ENCODE peak calls at places on chromosomes 7 and 10, in five cellular contexts. One of them, this sample, is unnamed.

GRCh38 chr7:23135765-23136164 is 30.2 kb downstream of the KLHL7 start:
- DNase-seq in OCI-LY7: no peak
- DNase-seq in GM12865: no peak
- DNase-seq in kidney epithelial cell: no peak
- DNase-seq in BJ: no peak
- DNase-seq in this sample: no peak

GRCh38 chr7:128017880-128018845 is 13.1 kb downstream of the LRRC4 start:
- DNase-seq in OCI-LY7: no peak
- DNase-seq in GM12865: no peak
- DNase-seq in kidney epithelial cell: peak; percentile 52
- DNase-seq in BJ: no peak
- DNase-seq in this sample: no peak

GRCh38 chr10:51006686-51007085 is 67.6 kb upstream of the PRKG1 start:
- DNase-seq in OCI-LY7: no peak
- DNase-seq in GM12865: no peak
- DNase-seq in kidney epithelial cell: no peak
- DNase-seq in BJ: no peak
- DNase-seq in this sample: no peak

GRCh38 chr7:137715546-137715945 is 131.2 kb downstream of the DGKI start:
- DNase-seq in OCI-LY7: no peak
- DNase-seq in GM12865: no peak
- DNase-seq in kidney epithelial cell: no peak
- DNase-seq in BJ: no peak
- DNase-seq in this sample: no peak

GRCh38 chr10:121415017-121415416 is 183.2 kb downstream of the FGFR2 start:
- DNase-seq in OCI-LY7: no peak
- DNase-seq in GM12865: no peak
- DNase-seq in kidney epithelial cell: no peak
- DNase-seq in BJ: no peak
- DNase-seq in this sample: no peak

GRCh38 chr10:72943498-72944234 is 10.9 kb downstream of the PLA2G12B start:
- DNase-seq in OCI-LY7: no peak
- DNase-seq in GM12865: no peak
- DNase-seq in kidney epithelial cell: no peak
- DNase-seq in BJ: no peak
- DNase-seq in this sample: no peak

GRCh38 chr10:88512599-88512998 is 70.5 kb downstream of the RNLS start:
- DNase-seq in OCI-LY7: no peak
- DNase-seq in GM12865: no peak
- DNase-seq in kidney epithelial cell: no peak
- DNase-seq in BJ: no peak
- DNase-seq in this sample: no peak

GRCh38 chr10:118204292-118204943 is 137.7 kb downstream of the FAM204A start:
- DNase-seq in OCI-LY7: no peak
- DNase-seq in GM12865: no peak
- DNase-seq in kidney epithelial cell: no peak
- DNase-seq in BJ: no peak
- DNase-seq in this sample: no peak

GRCh38 chr7:81603-82342 is 110.6 kb upstream of the FAM20C start:
- DNase-seq in OCI-LY7: no peak
- DNase-seq in GM12865: no peak
- DNase-seq in kidney epithelial cell: no peak
- DNase-seq in BJ: no peak
- DNase-seq in this sample: no peak

GRCh38 chr7:91864070-91864469 is 16.4 kb downstream of the MTERF1 start:
- DNase-seq in OCI-LY7: no peak
- DNase-seq in GM12865: no peak
- DNase-seq in kidney epithelial cell: no peak
- DNase-seq in BJ: no peak
- DNase-seq in this sample: no peak

GRCh38 chr10:3719024-3719843 is 65.8 kb downstream of the KLF6 start:
- DNase-seq in OCI-LY7: no peak
- DNase-seq in GM12865: no peak
- DNase-seq in kidney epithelial cell: no peak
- DNase-seq in BJ: no peak
- DNase-seq in this sample: no peak

GRCh38 chr10:121610798-121611325 is 12.6 kb upstream of the FGFR2 start:
- DNase-seq in OCI-LY7: no peak
- DNase-seq in GM12865: no peak
- DNase-seq in kidney epithelial cell: no peak
- DNase-seq in BJ: no peak
- DNase-seq in this sample: peak; percentile 81

GRCh38 chr7:79406371-79406770 is 47.1 kb downstream of the MAGI2 start:
- DNase-seq in OCI-LY7: no peak
- DNase-seq in GM12865: no peak
- DNase-seq in kidney epithelial cell: no peak
- DNase-seq in BJ: no peak
- DNase-seq in this sample: no peak

GRCh38 chr7:79401254-79401653 is 52.2 kb downstream of the MAGI2 start:
- DNase-seq in OCI-LY7: no peak
- DNase-seq in GM12865: no peak
- DNase-seq in kidney epithelial cell: no peak
- DNase-seq in BJ: no peak
- DNase-seq in this sample: no peak

GRCh38 chr7:79405368-79405767 is 48.1 kb downstream of the MAGI2 start:
- DNase-seq in OCI-LY7: no peak
- DNase-seq in GM12865: no peak
- DNase-seq in kidney epithelial cell: no peak
- DNase-seq in BJ: no peak
- DNase-seq in this sample: no peak

GRCh38 chr7:79403879-79404278 is 49.6 kb downstream of the MAGI2 start:
- DNase-seq in OCI-LY7: no peak
- DNase-seq in GM12865: no peak
- DNase-seq in kidney epithelial cell: no peak
- DNase-seq in BJ: no peak
- DNase-seq in this sample: no peak

DNA sequence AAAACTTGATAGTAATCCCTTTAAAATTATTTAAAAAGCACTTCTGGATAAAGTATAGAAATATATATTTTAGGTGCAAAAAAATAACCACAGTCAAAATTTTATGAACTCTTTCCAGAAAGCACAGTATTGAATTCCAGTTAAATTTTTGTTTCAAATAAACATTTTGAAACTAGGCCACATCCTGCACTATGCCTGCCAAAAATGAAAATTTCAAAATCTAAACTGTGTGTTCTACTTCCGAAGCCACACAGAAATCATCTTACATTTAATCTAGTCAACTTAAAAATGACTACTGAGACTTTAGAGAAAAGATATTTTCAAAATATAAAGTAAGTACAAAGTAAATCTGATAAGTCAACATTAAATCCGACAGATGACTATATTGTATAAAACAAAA is 50.0 kb downstream of the MAGI2 start:
- DNase-seq in OCI-LY7: no peak
- DNase-seq in GM12865: no peak
- DNase-seq in kidney epithelial cell: no peak
- DNase-seq in BJ: no peak
- DNase-seq in this sample: no peak
- H3K4me3 ChIP-seq in OCI-LY7: no peak overlapping the region
- H3K4me3 ChIP-seq in GM12865: no peak overlapping the region
- H3K4me3 ChIP-seq in kidney epithelial cell: no peak overlapping the region
- H3K4me3 ChIP-seq in BJ: no peak overlapping the region
- H3K4me3 ChIP-seq in this sample: no peak overlapping the region

DNA sequence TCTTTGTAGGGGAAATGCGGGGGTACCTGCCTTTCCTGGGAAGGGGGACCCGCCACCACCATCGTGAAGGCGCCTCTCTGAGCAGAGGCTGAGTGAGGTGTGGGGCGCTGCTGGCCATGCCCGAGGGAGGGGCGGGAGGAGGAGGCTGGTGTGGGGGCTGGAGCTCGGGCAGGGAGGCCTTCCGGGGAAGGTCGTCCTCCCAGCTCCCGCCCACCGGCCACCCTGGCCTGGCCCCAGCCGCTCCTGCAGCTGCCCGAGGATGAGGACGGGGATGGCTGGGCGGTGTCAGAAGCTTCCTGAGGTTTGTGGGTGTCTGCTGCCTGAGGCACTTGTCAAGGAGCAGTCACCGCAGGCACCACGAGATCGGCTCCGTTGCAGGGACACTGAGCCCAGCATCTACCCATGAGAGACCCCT is 11.4 kb downstream of the PWWP2B start:
- DNase-seq in OCI-LY7: no peak
- DNase-seq in GM12865: no peak
- DNase-seq in kidney epithelial cell: no peak
- DNase-seq in BJ: no peak
- DNase-seq in this sample: peak; percentile 41
- H3K4me3 ChIP-seq in OCI-LY7: no peak overlapping the region
- H3K4me3 ChIP-seq in GM12865: no peak overlapping the region
- H3K4me3 ChIP-seq in kidney epithelial cell: no peak overlapping the region
- H3K4me3 ChIP-seq in BJ: no peak overlapping the region
- H3K4me3 ChIP-seq in this sample: peak overlapping the region; percentile 6

GRCh38 chr7:107020400-107020799 is 24.1 kb upstream of the PRKAR2B start:
- DNase-seq in OCI-LY7: no peak
- DNase-seq in GM12865: no peak
- DNase-seq in kidney epithelial cell: no peak
- DNase-seq in BJ: no peak
- DNase-seq in this sample: no peak

GRCh38 chr7:107021600-107021999 is 22.9 kb upstream of the PRKAR2B start:
- DNase-seq in OCI-LY7: no peak
- DNase-seq in GM12865: no peak
- DNase-seq in kidney epithelial cell: no peak
- DNase-seq in BJ: no peak
- DNase-seq in this sample: no peak

GRCh38 chr7:107024906-107025305 is 19.6 kb upstream of the PRKAR2B start:
- DNase-seq in OCI-LY7: no peak
- DNase-seq in GM12865: no peak
- DNase-seq in kidney epithelial cell: no peak
- DNase-seq in BJ: no peak
- DNase-seq in this sample: no peak

GRCh38 chr7:107025449-107026103 is 18.9 kb upstream of the PRKAR2B start:
- DNase-seq in OCI-LY7: no peak
- DNase-seq in GM12865: no peak
- DNase-seq in kidney epithelial cell: no peak
- DNase-seq in BJ: no peak
- DNase-seq in this sample: no peak

GRCh38 chr7:107023522-107024149 is 20.9 kb upstream of the PRKAR2B start:
- DNase-seq in OCI-LY7: no peak
- DNase-seq in GM12865: no peak
- DNase-seq in kidney epithelial cell: no peak
- DNase-seq in BJ: no peak
- DNase-seq in this sample: no peak
- H3K4me3 ChIP-seq in OCI-LY7: no peak overlapping the region
- H3K4me3 ChIP-seq in GM12865: no peak overlapping the region
- H3K4me3 ChIP-seq in kidney epithelial cell: no peak overlapping the region
- H3K4me3 ChIP-seq in BJ: no peak overlapping the region
- H3K4me3 ChIP-seq in this sample: no peak overlapping the region

GRCh38 chr10:96130326-96130758 is 245 bp downstream of the ZNF518A start:
- DNase-seq in OCI-LY7: peak; percentile 92
- DNase-seq in GM12865: peak; percentile 94
- DNase-seq in kidney epithelial cell: no peak
- DNase-seq in BJ: peak; percentile 2
- DNase-seq in this sample: peak; percentile 91
- H3K4me3 ChIP-seq in OCI-LY7: peak overlapping the region; percentile 73
- H3K4me3 ChIP-seq in GM12865: peak overlapping the region; percentile 62
- H3K4me3 ChIP-seq in kidney epithelial cell: peak overlapping the region; percentile 82
- H3K4me3 ChIP-seq in BJ: peak overlapping the region; percentile 65
- H3K4me3 ChIP-seq in this sample: peak overlapping the region; percentile 75

This sample was measured in Caco-2.